ENCODE peak calls at places on chromosomes 2 and 18, in seven cellular contexts. L is RWPE1, F is neural crest cell, K is cardiac muscle cell, J is bronchial epithelial cell, B is MCF 10A, E is tibial artery. R is an unnamed sample.

GRCh38 chr2:171389780-171390179 is 44.0 kb downstream of the METTL8 start:
- DNase-seq in L (no peak), F (no peak), K (no peak), J (no peak), B (no peak), E (no peak), R (no peak)

GRCh38 chr2:152647417-152648010 is 69.7 kb downstream of the PRPF40A start:
- DNase-seq in L (no peak), F (no peak), K (peak; percentile 7), J (peak; percentile 13), B (no peak), E (peak; percentile 38), R (peak; percentile 63)

GRCh38 chr2:123953848-123954247 is 71.2 kb upstream of the CNTNAP5 start:
- DNase-seq in L (peak; percentile 46), F (no peak), K (no peak), J (peak; percentile 76), B (peak; percentile 94), E (no peak), R (no peak)

GRCh38 chr2:95060446-95061118 is 35.1 kb downstream of the MAL start:
- DNase-seq in L (no peak), F (no peak), K (no peak), J (no peak), B (no peak), E (no peak), R (no peak)

GRCh38 chr18:62328775-62329525 is 3.8 kb downstream of the TNFRSF11A start:
- DNase-seq in L (no peak), F (no peak), K (no peak), J (no peak), B (no peak), E (no peak), R (no peak)

GRCh38 chr2:84865181-84865783 is 15.6 kb downstream of the TRABD2A start:
- DNase-seq in L (no peak), F (no peak), K (no peak), J (peak; percentile 44), B (peak; percentile 47), E (no peak), R (no peak)

GRCh38 chr2:133286326-133286922 is 281.8 kb downstream of the NCKAP5 start:
- DNase-seq in L (no peak), F (no peak), K (no peak), J (peak; percentile 54), B (no peak), E (no peak), R (no peak)

GRCh38 chr2:54482725-54483124 is 26.6 kb downstream of the SPTBN1 start:
- DNase-seq in L (no peak), F (peak; percentile 32), K (no peak), J (peak; percentile 49), B (peak; percentile 81), E (peak; percentile 65), R (no peak)

GRCh38 chr2:162492225-162492624 is 148.3 kb downstream of the GCA start:
- DNase-seq in L (no peak), F (no peak), K (no peak), J (no peak), B (no peak), E (no peak), R (no peak)

GRCh38 chr2:211944572-211944971 is 594.0 kb downstream of the ERBB4 start:
- DNase-seq in L (no peak), F (no peak), K (no peak), J (peak; percentile 24), B (no peak), E (no peak), R (no peak)

GRCh38 chr2:66521459-66521858 is 86.5 kb downstream of the MEIS1 start:
- DNase-seq in L (no peak), F (no peak), K (no peak), J (no peak), B (no peak), E (no peak), R (no peak)

GRCh38 chr2:61543062-61543461 is 4.9 kb upstream of the XPO1 start:
- DNase-seq in L (no peak), F (no peak), K (no peak), J (no peak), B (no peak), E (no peak), R (no peak)
- TF ChIP-seq CTCF in L (no peak), F (peak; percentile 28), K (no peak), J (no peak), B (no peak), E (no peak), R (no peak)

GRCh38 chr2:80987466-80987865 is 682.9 kb upstream of the LRRTM1 start:
- DNase-seq in L (no peak), F (no peak), K (no peak), J (no peak), B (no peak), E (no peak), R (no peak)
- TF ChIP-seq CTCF in L (no peak), F (no peak), K (no peak), J (no peak), B (no peak), E (no peak), R (no peak)

GRCh38 chr2:207936380-207936779 is 88.9 kb downstream of the PLEKHM3 start:
- DNase-seq in L (no peak), F (no peak), K (no peak), J (no peak), B (no peak), E (no peak), R (no peak)
- TF ChIP-seq CTCF in L (no peak), F (no peak), K (no peak), J (no peak), B (no peak), E (no peak), R (no peak)

DNA sequence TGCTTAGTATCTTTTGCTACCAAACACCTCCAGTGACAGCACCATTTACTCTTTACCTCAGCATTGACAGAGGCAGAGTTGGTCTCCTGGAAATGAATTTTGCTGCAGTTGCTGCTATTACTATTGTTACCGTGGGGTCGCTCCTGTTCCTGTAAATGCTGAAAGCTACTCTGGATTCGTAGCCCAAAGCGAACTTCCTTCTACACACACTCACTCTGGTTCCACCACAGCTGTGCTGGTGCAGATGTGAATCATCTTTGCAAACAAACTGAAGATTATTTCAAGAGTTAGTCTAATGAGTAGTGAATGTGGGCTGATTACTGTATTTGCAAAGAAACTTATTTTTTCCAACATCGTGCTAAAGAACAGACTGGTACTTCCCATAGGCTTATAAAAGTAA is 303.9 kb downstream of the LPIN1 start:
- DNase-seq in L (peak; percentile 11), F (no peak), K (no peak), J (peak; percentile 82), B (peak; percentile 20), E (no peak), R (no peak)
- TF ChIP-seq CTCF in L (no peak), F (no peak), K (no peak), J (no peak), B (no peak), E (no peak), R (no peak)

DNA sequence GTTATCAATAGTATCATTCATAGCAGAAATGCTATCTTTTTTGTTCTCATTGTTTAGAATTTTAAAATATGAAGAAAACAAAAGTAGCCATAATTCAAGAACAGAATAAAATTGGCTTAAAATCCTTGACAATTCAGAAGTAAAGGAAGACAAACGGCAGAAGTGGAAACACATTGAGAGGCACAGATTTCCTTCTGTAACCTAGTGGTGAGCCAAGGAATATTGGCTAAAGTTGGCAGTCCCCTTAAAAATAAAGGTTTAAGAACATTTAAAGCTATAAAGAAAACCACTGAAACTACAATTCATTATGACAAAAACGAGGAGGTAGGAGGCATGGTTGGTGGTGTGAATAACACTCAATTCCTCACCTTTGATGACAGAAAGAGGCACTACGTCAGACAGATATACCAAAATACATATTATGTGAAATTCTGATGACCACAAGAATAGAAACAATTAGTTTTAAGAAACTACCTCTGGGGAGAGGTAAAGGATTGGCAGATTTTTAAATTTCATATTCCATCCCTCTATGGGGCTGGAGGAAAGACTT is 42.3 kb downstream of the SFT2D3 start:
- DNase-seq in L (no peak), F (no peak), K (no peak), J (no peak), B (no peak), E (no peak), R (no peak)
- TF ChIP-seq CTCF in L (no peak), F (no peak), K (no peak), J (no peak), B (no peak), E (no peak), R (no peak)

GRCh38 chr18:2822213-2822612 is 24.6 kb upstream of the EMILIN2 start:
- DNase-seq in L (no peak), F (no peak), K (no peak), J (no peak), B (no peak), E (no peak), R (no peak)

GRCh38 chr18:2824865-2825264 is 21.9 kb upstream of the EMILIN2 start:
- DNase-seq in L (no peak), F (no peak), K (no peak), J (no peak), B (no peak), E (no peak), R (no peak)

GRCh38 chr18:2821695-2822094 is 25.1 kb upstream of the EMILIN2 start:
- DNase-seq in L (no peak), F (no peak), K (no peak), J (no peak), B (no peak), E (no peak), R (no peak)

GRCh38 chr18:2823966-2824365 is 22.8 kb upstream of the EMILIN2 start:
- DNase-seq in L (no peak), F (no peak), K (no peak), J (no peak), B (no peak), E (no peak), R (no peak)

GRCh38 chr18:2823202-2823601 is 23.6 kb upstream of the EMILIN2 start:
- DNase-seq in L (no peak), F (no peak), K (no peak), J (no peak), B (no peak), E (no peak), R (no peak)
- TF ChIP-seq CTCF in L (no peak), F (no peak), K (no peak), J (no peak), B (no peak), E (no peak), R (no peak)

DNA sequence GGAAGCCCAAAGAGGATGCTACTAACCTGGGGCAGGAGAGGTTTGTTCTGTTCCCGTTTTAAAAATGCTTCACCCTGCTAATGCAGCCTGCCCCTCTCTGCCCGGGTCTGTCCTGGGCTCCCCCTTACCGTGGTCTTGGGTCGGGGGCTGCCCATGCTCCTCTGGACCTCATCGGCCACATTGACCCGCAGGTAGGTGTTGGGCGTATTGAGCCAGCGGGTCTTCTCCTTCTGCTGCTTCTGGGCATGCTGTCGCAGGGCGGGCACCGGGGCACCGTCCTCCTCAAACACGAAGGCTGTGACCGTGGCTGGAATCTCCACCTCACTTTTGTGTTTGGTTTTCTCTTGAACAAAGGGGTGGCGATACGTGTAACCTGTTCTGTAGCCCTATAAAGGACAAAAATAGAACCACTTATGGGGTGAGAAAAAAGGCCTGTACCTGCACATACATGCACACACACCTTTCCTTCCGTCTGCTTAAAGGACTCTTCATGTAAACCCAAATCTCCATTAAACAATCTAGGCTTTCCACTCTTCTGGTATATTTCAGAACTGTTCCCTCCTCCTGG is 89.3 kb downstream of the ADD2 start:
- DNase-seq in L (no peak), F (no peak), K (no peak), J (no peak), B (no peak), E (no peak), R (no peak)
- TF ChIP-seq CTCF in L (no peak), F (no peak), K (no peak), J (no peak), B (no peak), E (no peak), R (no peak)

R was measured in pancreas.